ENCODE peak calls at places on chromosomes 1 and 21, in seven cellular contexts. One of them, this sample, is unnamed.

GRCh38 chr1:81010156-81010555 is 790.6 kb upstream of the ADGRL2 start:
- DNase-seq in psoas muscle: no peak
- DNase-seq in GM13976: no peak
- DNase-seq in mucosa of descending colon: no peak
- DNase-seq in epithelial cell of esophagus: no peak
- DNase-seq in tibial nerve: no peak
- DNase-seq in RWPE1: no peak
- DNase-seq in this sample: no peak

GRCh38 chr1:10823000-10823401 is 26.6 kb upstream of the CASZ1 start:
- DNase-seq in psoas muscle: peak
- DNase-seq in RWPE1: no peak
- DNase-seq in mucosa of descending colon: no peak
- DNase-seq in GM13976: no peak
- DNase-seq in epithelial cell of esophagus: no peak
- DNase-seq in tibial nerve: no peak
- DNase-seq in this sample: no peak

GRCh38 chr1:169594391-169594790 is 8.1 kb upstream of the F5 start:
- DNase-seq in RWPE1: no peak
- DNase-seq in GM13976: peak
- DNase-seq in tibial nerve: no peak
- DNase-seq in mucosa of descending colon: no peak
- DNase-seq in psoas muscle: no peak
- DNase-seq in epithelial cell of esophagus: no peak
- DNase-seq in this sample: no peak

GRCh38 chr1:212651521-212651920 is 43.0 kb downstream of the ATF3 start:
- DNase-seq in RWPE1: no peak
- DNase-seq in GM13976: no peak
- DNase-seq in psoas muscle: no peak
- DNase-seq in mucosa of descending colon: no peak
- DNase-seq in epithelial cell of esophagus: no peak
- DNase-seq in tibial nerve: no peak
- DNase-seq in this sample: no peak

GRCh38 chr21:15872236-15872635 is 142.5 kb downstream of the USP25 start:
- DNase-seq in GM13976: no peak
- DNase-seq in tibial nerve: no peak
- DNase-seq in mucosa of descending colon: no peak
- DNase-seq in psoas muscle: no peak
- DNase-seq in RWPE1: no peak
- DNase-seq in epithelial cell of esophagus: no peak
- DNase-seq in this sample: no peak

GRCh38 chr1:53337499-53337898 is 9.6 kb upstream of the LRP8 start:
- DNase-seq in RWPE1: no peak
- DNase-seq in psoas muscle: no peak
- DNase-seq in epithelial cell of esophagus: no peak
- DNase-seq in tibial nerve: no peak
- DNase-seq in mucosa of descending colon: no peak
- DNase-seq in GM13976: no peak
- DNase-seq in this sample: no peak

GRCh38 chr1:87392241-87393192 is 63.8 kb downstream of the LMO4 start:
- DNase-seq in epithelial cell of esophagus: peak
- DNase-seq in mucosa of descending colon: no peak
- DNase-seq in tibial nerve: no peak
- DNase-seq in psoas muscle: no peak
- DNase-seq in GM13976: no peak
- DNase-seq in RWPE1: peak
- DNase-seq in this sample: no peak

GRCh38 chr1:226661965-226662364 is 77.1 kb downstream of the ITPKB start:
- DNase-seq in psoas muscle: no peak
- DNase-seq in tibial nerve: no peak
- DNase-seq in GM13976: no peak
- DNase-seq in epithelial cell of esophagus: peak
- DNase-seq in mucosa of descending colon: peak
- DNase-seq in RWPE1: no peak
- DNase-seq in this sample: no peak

GRCh38 chr1:41161851-41162250 is 80.3 kb downstream of the SCMH1 start:
- DNase-seq in psoas muscle: no peak
- DNase-seq in RWPE1: no peak
- DNase-seq in tibial nerve: no peak
- DNase-seq in epithelial cell of esophagus: no peak
- DNase-seq in mucosa of descending colon: no peak
- DNase-seq in GM13976: no peak
- DNase-seq in this sample: no peak

GRCh38 chr1:202281316-202282016 is 60.3 kb downstream of the UBE2T start:
- DNase-seq in mucosa of descending colon: no peak
- DNase-seq in tibial nerve: no peak
- DNase-seq in epithelial cell of esophagus: peak
- DNase-seq in psoas muscle: no peak
- DNase-seq in RWPE1: no peak
- DNase-seq in GM13976: no peak
- DNase-seq in this sample: no peak

GRCh38 chr1:226590626-226591025 is 42.1 kb downstream of the STUM start:
- DNase-seq in GM13976: no peak
- DNase-seq in psoas muscle: no peak
- DNase-seq in epithelial cell of esophagus: no peak
- DNase-seq in RWPE1: no peak
- DNase-seq in tibial nerve: no peak
- DNase-seq in mucosa of descending colon: no peak
- DNase-seq in this sample: no peak

GRCh38 chr1:181630838-181631237 is 147.5 kb downstream of the CACNA1E start:
- DNase-seq in psoas muscle: peak
- DNase-seq in mucosa of descending colon: peak
- DNase-seq in GM13976: no peak
- DNase-seq in RWPE1: no peak
- DNase-seq in tibial nerve: no peak
- DNase-seq in epithelial cell of esophagus: no peak
- DNase-seq in this sample: no peak

GRCh38 chr1:121418369-121419049 is 233.7 kb downstream of the SRGAP2C start:
- DNase-seq in epithelial cell of esophagus: peak
- DNase-seq in mucosa of descending colon: no peak
- DNase-seq in tibial nerve: no peak
- DNase-seq in psoas muscle: no peak
- DNase-seq in RWPE1: peak
- DNase-seq in GM13976: no peak
- DNase-seq in this sample: no peak

GRCh38 chr1:208374391-208374941 is 130.3 kb upstream of the PLXNA2 start:
- DNase-seq in epithelial cell of esophagus: no peak
- DNase-seq in tibial nerve: no peak
- DNase-seq in mucosa of descending colon: no peak
- DNase-seq in RWPE1: no peak
- DNase-seq in GM13976: no peak
- DNase-seq in psoas muscle: no peak
- DNase-seq in this sample: no peak

GRCh38 chr1:220670365-220670764 is 19.8 kb upstream of the C1orf115 start:
- DNase-seq in tibial nerve: no peak
- DNase-seq in RWPE1: no peak
- DNase-seq in mucosa of descending colon: no peak
- DNase-seq in epithelial cell of esophagus: no peak
- DNase-seq in GM13976: no peak
- DNase-seq in psoas muscle: no peak
- DNase-seq in this sample: no peak

GRCh38 chr1:14725641-14726213 is 127.2 kb downstream of the KAZN start:
- DNase-seq in mucosa of descending colon: no peak
- DNase-seq in RWPE1: no peak
- DNase-seq in epithelial cell of esophagus: no peak
- DNase-seq in tibial nerve: no peak
- DNase-seq in psoas muscle: no peak
- DNase-seq in GM13976: no peak
- DNase-seq in this sample: no peak

GRCh38 chr1:6502000-6502891 is 10.8 kb upstream of the PLEKHG5 start:
- DNase-seq in GM13976: no peak
- DNase-seq in psoas muscle: peak
- DNase-seq in tibial nerve: peak
- DNase-seq in mucosa of descending colon: peak
- DNase-seq in RWPE1: no peak
- DNase-seq in epithelial cell of esophagus: no peak
- DNase-seq in this sample: no peak

GRCh38 chr1:42746436-42747105 is 6.5 kb upstream of the CLDN19 start:
- DNase-seq in epithelial cell of esophagus: no peak
- DNase-seq in tibial nerve: peak
- DNase-seq in psoas muscle: no peak
- DNase-seq in GM13976: no peak
- DNase-seq in mucosa of descending colon: no peak
- DNase-seq in RWPE1: no peak
- DNase-seq in this sample: no peak

DNA sequence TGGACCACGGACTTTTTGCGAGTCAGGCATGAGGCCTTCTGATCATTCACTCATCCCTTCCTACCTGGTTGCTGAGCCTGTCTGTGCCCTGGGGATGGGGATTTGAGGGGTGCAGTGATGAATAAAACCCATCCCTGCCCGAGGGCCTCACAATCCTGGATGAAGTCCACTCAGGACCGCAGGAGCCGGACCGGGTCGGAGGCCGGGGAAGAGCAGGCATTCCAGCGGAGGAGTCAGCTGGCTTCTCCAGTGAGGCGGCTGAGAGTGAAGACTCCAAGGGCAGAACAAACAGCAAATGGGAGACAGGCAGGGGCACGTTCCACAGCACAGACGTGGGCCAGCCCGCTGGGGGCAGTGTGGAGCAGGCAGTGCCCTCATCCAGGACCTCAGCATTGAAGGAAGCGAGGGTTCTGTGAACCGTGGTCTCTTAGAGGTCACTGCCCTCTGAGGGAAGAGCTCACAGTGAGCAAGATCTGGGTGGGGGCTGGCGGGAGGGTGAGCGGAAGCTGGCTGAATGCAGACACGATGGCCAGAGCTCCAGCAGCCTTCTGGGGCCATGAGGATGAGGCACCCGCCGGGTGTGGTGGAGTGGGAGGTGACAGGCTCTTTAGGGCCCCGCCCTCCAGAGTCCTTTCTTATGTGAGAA is 10.9 kb upstream of the LRRC3 start:
- DNase-seq in RWPE1: no peak
- DNase-seq in GM13976: no peak
- DNase-seq in psoas muscle: peak
- DNase-seq in mucosa of descending colon: no peak
- DNase-seq in epithelial cell of esophagus: no peak
- DNase-seq in tibial nerve: no peak
- DNase-seq in this sample: no peak
- TF ChIP-seq CTCF in RWPE1: no peak
- TF ChIP-seq CTCF in GM13976: no peak
- TF ChIP-seq CTCF in psoas muscle: no peak
- TF ChIP-seq CTCF in mucosa of descending colon: no peak
- TF ChIP-seq CTCF in epithelial cell of esophagus: no peak
- TF ChIP-seq CTCF in tibial nerve: no peak
- TF ChIP-seq CTCF in this sample: no peak

DNA sequence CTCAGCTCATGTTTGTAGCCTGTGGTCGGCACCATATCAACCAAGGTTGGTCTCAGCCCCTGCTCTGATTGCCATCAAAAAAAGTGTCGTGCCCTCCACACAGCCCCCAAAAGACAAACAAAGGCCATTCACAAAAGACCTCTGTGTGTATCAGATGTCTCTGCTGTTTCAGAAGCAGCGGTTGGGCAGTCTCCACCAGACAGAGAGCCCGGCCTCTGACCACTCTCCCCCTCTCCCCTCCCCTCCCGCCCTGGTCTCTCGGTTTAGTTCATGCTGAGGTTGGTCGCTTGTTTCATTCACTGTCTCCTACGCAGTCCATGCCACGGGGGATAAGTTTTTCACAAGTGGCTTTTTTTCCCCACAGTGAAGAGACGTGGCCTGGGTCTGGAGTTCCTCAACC is 27.1 kb downstream of the ACTA1 start:
- DNase-seq in psoas muscle: no peak
- DNase-seq in epithelial cell of esophagus: no peak
- DNase-seq in tibial nerve: no peak
- DNase-seq in GM13976: peak
- DNase-seq in RWPE1: no peak
- DNase-seq in mucosa of descending colon: no peak
- DNase-seq in this sample: no peak
- TF ChIP-seq CTCF in psoas muscle: no peak
- TF ChIP-seq CTCF in epithelial cell of esophagus: no peak
- TF ChIP-seq CTCF in tibial nerve: no peak
- TF ChIP-seq CTCF in GM13976: no peak
- TF ChIP-seq CTCF in RWPE1: no peak
- TF ChIP-seq CTCF in mucosa of descending colon: no peak
- TF ChIP-seq CTCF in this sample: no peak

DNA sequence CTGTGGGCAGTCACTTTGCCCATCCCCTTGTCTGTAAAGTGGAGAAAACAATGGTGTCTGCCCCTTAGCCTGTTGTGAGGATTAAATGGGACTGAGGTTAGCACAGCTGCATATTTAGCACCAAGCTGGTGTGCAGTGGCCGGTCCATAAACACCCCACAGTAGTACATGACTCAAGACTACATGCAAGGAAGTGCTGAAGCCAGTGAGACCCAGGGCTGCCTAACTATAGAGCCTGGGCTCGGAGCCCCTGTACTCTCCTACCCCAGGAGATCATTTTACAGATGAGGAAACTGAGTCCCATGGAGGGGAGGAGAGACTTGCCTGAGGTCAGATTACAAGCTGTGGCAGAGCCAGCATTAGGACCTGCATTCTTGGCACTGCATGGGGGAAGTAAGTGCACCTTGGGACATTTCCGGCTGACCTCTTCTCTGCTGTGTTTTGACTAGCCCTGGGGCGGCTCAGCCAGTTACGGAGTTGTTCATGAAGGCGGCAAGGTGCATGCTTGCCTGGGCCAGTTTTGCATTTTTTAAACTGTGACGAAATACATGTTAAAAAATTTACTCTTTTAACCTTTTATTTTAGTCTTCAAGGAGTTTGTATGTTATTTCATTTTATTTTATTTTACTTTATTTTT is 3.2 kb downstream of the SERINC2 start:
- DNase-seq in GM13976: no peak
- DNase-seq in epithelial cell of esophagus: peak
- DNase-seq in tibial nerve: no peak
- DNase-seq in mucosa of descending colon: peak
- DNase-seq in psoas muscle: no peak
- DNase-seq in RWPE1: no peak
- DNase-seq in this sample: no peak
- TF ChIP-seq CTCF in GM13976: no peak
- TF ChIP-seq CTCF in epithelial cell of esophagus: no peak
- TF ChIP-seq CTCF in tibial nerve: no peak
- TF ChIP-seq CTCF in mucosa of descending colon: no peak
- TF ChIP-seq CTCF in psoas muscle: no peak
- TF ChIP-seq CTCF in RWPE1: no peak
- TF ChIP-seq CTCF in this sample: no peak

DNA sequence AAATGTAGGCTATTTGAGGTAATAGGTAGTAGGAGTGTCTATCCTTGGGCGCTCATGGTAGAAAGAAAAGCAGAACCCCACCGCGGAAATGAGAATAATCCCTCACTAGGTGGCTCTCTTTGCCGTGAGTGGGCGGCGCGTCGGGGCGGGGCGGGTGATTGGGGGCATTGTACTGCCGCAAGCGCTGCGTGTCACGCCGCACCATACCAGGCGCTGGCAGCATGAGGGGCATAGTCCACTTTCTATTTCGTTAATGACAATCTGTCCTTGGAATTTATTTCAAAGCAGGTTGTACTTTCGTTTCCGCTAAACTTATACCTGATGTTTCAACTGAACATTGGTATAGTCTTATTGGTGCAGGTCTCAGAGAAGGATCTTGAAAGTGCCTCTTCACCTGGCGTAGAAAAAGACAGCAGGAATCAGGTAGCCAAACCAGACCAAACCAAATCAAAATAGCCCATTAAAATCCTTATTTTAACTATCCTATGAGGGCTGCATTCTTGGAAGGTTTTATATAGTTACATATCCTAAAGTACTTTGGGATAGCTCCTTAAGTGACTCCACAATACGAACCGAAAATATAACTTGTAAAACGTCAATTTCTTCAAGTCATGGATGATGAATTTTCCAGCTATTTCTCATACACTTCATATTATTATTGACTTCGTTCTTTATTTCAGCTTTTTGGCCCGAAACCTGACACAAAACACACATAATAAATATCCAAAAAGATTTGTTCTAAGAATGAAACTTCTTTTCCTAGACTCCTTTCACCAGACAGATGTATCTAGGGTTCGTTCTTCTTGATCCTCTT is 1.9 kb upstream of the SMG7 start:
- DNase-seq in psoas muscle: peak
- DNase-seq in RWPE1: peak
- DNase-seq in tibial nerve: peak
- DNase-seq in epithelial cell of esophagus: peak
- DNase-seq in GM13976: peak
- DNase-seq in mucosa of descending colon: peak
- DNase-seq in this sample: peak
- TF ChIP-seq CTCF in psoas muscle: peak
- TF ChIP-seq CTCF in RWPE1: peak
- TF ChIP-seq CTCF in tibial nerve: peak
- TF ChIP-seq CTCF in epithelial cell of esophagus: peak
- TF ChIP-seq CTCF in GM13976: peak
- TF ChIP-seq CTCF in mucosa of descending colon: peak
- TF ChIP-seq CTCF in this sample: no peak

This sample was measured in omental fat pad.